ENCODE peak calls at places on chromosomes 16 and 17, in five cellular contexts. E is posterior vena cava, G is Right ventricle myocardium superior, X is RWPE2, H is GM12891. Z is an unnamed sample.

GRCh38 chr17:31397256-31397939 is 5.9 kb downstream of the RAB11FIP4 start:
- DNase-seq in E (peak; percentile 41), H (no peak), X (no peak), G (no peak), Z (no peak)

GRCh38 chr17:9729735-9730420 is 61.5 kb downstream of the DHRS7C start:
- DNase-seq in X (no peak), H (no peak), E (no peak), G (no peak), Z (no peak)

GRCh38 chr17:55607736-55608341 is 96.6 kb upstream of the SMIM36 start:
- DNase-seq in H (no peak), G (peak; percentile 70), X (no peak), E (no peak), Z (no peak)

GRCh38 chr16:73232555-73233422 is 184.9 kb upstream of the ZFHX3 start:
- DNase-seq in X (no peak), G (peak; percentile 34), H (no peak), E (no peak), Z (no peak)

GRCh38 chr17:33967608-33968349 is 287.3 kb upstream of the CCL2 start:
- DNase-seq in X (no peak), E (no peak), H (no peak), G (no peak), Z (no peak)

GRCh38 chr17:27538156-27538955 is 82.1 kb downstream of the KSR1 start:
- DNase-seq in H (no peak), G (no peak), E (no peak), X (no peak), Z (no peak)

GRCh38 chr17:49515196-49515770 is 20.2 kb downstream of the NGFR start:
- DNase-seq in H (peak; percentile 82), E (peak; percentile 96), G (peak; percentile 95), X (no peak), Z (peak; percentile 74)

GRCh38 chr16:4500283-4500682 is 24.1 kb downstream of the HMOX2 start:
- DNase-seq in G (no peak), E (no peak), X (no peak), H (no peak), Z (no peak)

GRCh38 chr17:68591583-68591982 is 9.6 kb downstream of the FAM20A start:
- DNase-seq in E (no peak), G (peak; percentile 68), X (no peak), H (no peak), Z (no peak)

GRCh38 chr17:45948498-45948880 is 50.6 kb upstream of the STH start:
- DNase-seq in G (no peak), X (no peak), E (no peak), H (no peak), Z (no peak)

GRCh38 chr17:6393368-6393952 is 41.5 kb downstream of the AIPL1 start:
- DNase-seq in G (no peak), X (no peak), H (no peak), E (no peak), Z (no peak)

GRCh38 chr17:5701371-5701770 is 117.1 kb upstream of the NLRP1 start:
- DNase-seq in G (no peak), H (no peak), E (no peak), X (no peak), Z (no peak)

GRCh38 chr17:44610871-44611270 is 45.4 kb upstream of the MEIOC start:
- DNase-seq in E (no peak), H (no peak), X (no peak), G (no peak), Z (no peak)

GRCh38 chr17:37802712-37803416 is 58.0 kb upstream of the HNF1B start:
- DNase-seq in H (no peak), X (no peak), E (no peak), G (no peak), Z (no peak)

GRCh38 chr16:53664724-53665345 is 38.8 kb downstream of the RPGRIP1L start:
- DNase-seq in E (no peak), X (no peak), H (no peak), G (no peak), Z (no peak)

GRCh38 chr17:78677303-78678219 is 100.4 kb upstream of the DNAH17 start:
- DNase-seq in X (no peak), G (no peak), E (no peak), H (no peak), Z (no peak)

GRCh38 chr16:10923650-10924214 is 18.5 kb downstream of the DEXI start:
- DNase-seq in G (peak; percentile 91), H (no peak), X (no peak), E (peak; percentile 85), Z (peak; percentile 63)

GRCh38 chr16:65342231-65342866 is 220.5 kb upstream of the CDH11 start:
- DNase-seq in G (no peak), H (no peak), X (no peak), E (no peak), Z (no peak)

GRCh38 chr17:68351395-68351794 is 60.1 kb downstream of the ARSG start:
- DNase-seq in H (no peak), E (no peak), G (peak; percentile 56), X (no peak), Z (no peak)

GRCh38 chr17:61481421-61481820 is 29.2 kb downstream of the TBX4 start:
- DNase-seq in E (peak; percentile 49), H (no peak), G (no peak), X (no peak), Z (no peak)

GRCh38 chr17:67431210-67432015 is 54.3 kb downstream of the PITPNC1 start:
- DNase-seq in H (no peak), G (no peak), X (peak; percentile 75), E (no peak), Z (no peak)

GRCh38 chr17:37674511-37674910 is 31.3 kb upstream of the DDX52 start:
- DNase-seq in H (no peak), X (no peak), E (no peak), G (no peak), Z (no peak)

GRCh38 chr17:65688307-65688706 is 126.9 kb upstream of the AXIN2 start:
- DNase-seq in X (no peak), E (no peak), H (no peak), G (no peak), Z (no peak)

GRCh38 chr16:74936902-74937560 is 47.9 kb downstream of the WDR59 start:
- DNase-seq in H (peak; percentile 23), E (no peak), G (no peak), X (no peak), Z (no peak)

GRCh38 chr17:6536566-6537065 is 19.7 kb downstream of the PITPNM3 start:
- DNase-seq in X (no peak), E (no peak), G (no peak), H (no peak), Z (no peak)

GRCh38 chr16:3058173-3059030 is 7.0 kb upstream of the IL32 start:
- DNase-seq in X (no peak), H (no peak), G (peak; percentile 72), E (peak; percentile 90), Z (peak; percentile 38)

GRCh38 chr16:84611041-84611440 is 6.8 kb downstream of the COTL1 start:
- DNase-seq in X (no peak), H (no peak), G (no peak), E (no peak), Z (no peak)

GRCh38 chr17:17680477-17681186 is 626 bp upstream of the RAI1 start:
- DNase-seq in E (no peak), G (no peak), X (no peak), H (no peak), Z (no peak)

GRCh38 chr17:81909966-81910839 is 996 bp downstream of the PCYT2 start:
- DNase-seq in E (no peak), H (no peak), G (no peak), X (no peak), Z (no peak)

GRCh38 chr16:11871193-11871592 is 19.9 kb upstream of the RSL1D1 start:
- DNase-seq in H (no peak), G (no peak), X (no peak), E (no peak), Z (no peak)

GRCh38 chr16:47236716-47237115 is 93.0 kb upstream of the NETO2 start:
- DNase-seq in G (no peak), X (no peak), E (no peak), H (no peak), Z (no peak)

GRCh38 chr16:88536971-88537751 is 33.0 kb upstream of the ZC3H18 start:
- DNase-seq in X (no peak), H (no peak), G (no peak), E (no peak), Z (no peak)

GRCh38 chr17:35489944-35490343 is 41.4 kb upstream of the SLFN13 start:
- DNase-seq in G (no peak), H (no peak), E (no peak), X (no peak), Z (no peak)

GRCh38 chr17:66540131-66540781 is 237.8 kb downstream of the PRKCA start:
- DNase-seq in G (peak; percentile 58), H (no peak), E (no peak), X (no peak), Z (peak; percentile 92)

GRCh38 chr17:64146418-64147109 is 16.6 kb upstream of the ERN1 start:
- DNase-seq in X (peak; percentile 85), G (peak; percentile 72), E (peak; percentile 89), H (no peak), Z (peak; percentile 71)

Z was measured in dorsolateral prefrontal cortex.